ENCODE peak calls at places on chromosomes 4 and X, in nine cellular contexts. O, I, U, W, X, K, F, M and R are unnamed samples.

GRCh38 chrX:3046253-3046909 is 5.1 kb downstream of the ARSF start:
- DNase-seq in O (no peak), I (no peak), U (no peak), W (no peak), X (no peak), K (no peak), F (no peak), M (no peak), R (no peak)

GRCh38 chr4:99947190-99947578 is 766 bp upstream of the DNAJB14 start:
- DNase-seq in O (no peak), I (no peak), U (no peak), W (no peak), X (no peak), K (no peak), F (no peak), M (peak), R (no peak)

GRCh38 chr4:102825261-102826071 is 1.9 kb downstream of the UBE2D3 start:
- DNase-seq in O (peak), I (no peak), U (peak), W (no peak), X (peak), K (peak), F (peak), M (peak), R (peak)

GRCh38 chr4:57249083-57249482 is 138.9 kb upstream of the IGFBP7 start:
- DNase-seq in O (no peak), I (no peak), U (no peak), W (no peak), X (no peak), K (peak), F (no peak), M (no peak), R (no peak)

GRCh38 chr4:4792516-4792915 is 66.9 kb upstream of the MSX1 start:
- DNase-seq in O (no peak), I (no peak), U (no peak), W (no peak), X (no peak), K (no peak), F (no peak), M (no peak), R (no peak)

GRCh38 chr4:10098770-10099139 is 17.8 kb downstream of the WDR1 start:
- DNase-seq in O (no peak), I (no peak), U (no peak), W (no peak), X (peak), K (peak), F (no peak), M (no peak), R (no peak)

GRCh38 chrX:15143050-15143824 is 126.6 kb downstream of the ASB9 start:
- DNase-seq in O (peak), I (no peak), U (peak), W (no peak), X (peak), K (peak), F (peak), M (peak), R (no peak)

GRCh38 chrX:72568406-72569092 is 4.1 kb downstream of the HDAC8 start:
- DNase-seq in O (no peak), I (no peak), U (no peak), W (no peak), X (peak), K (no peak), F (no peak), M (no peak), R (no peak)

GRCh38 chr4:4627906-4628305 is 86.1 kb upstream of the STX18 start:
- DNase-seq in O (no peak), I (no peak), U (no peak), W (no peak), X (no peak), K (no peak), F (no peak), M (no peak), R (no peak)

GRCh38 chr4:22471999-22472434 is 43.8 kb downstream of the ADGRA3 start:
- DNase-seq in O (no peak), I (no peak), U (no peak), W (no peak), X (no peak), K (peak), F (no peak), M (peak), R (no peak)

GRCh38 chr4:38315296-38315695 is 348.7 kb upstream of the KLF3 start:
- DNase-seq in O (no peak), I (no peak), U (no peak), W (no peak), X (no peak), K (no peak), F (no peak), M (no peak), R (no peak)

GRCh38 chr4:17168571-17168970 is 270.1 kb upstream of the LDB2 start:
- DNase-seq in O (no peak), I (no peak), U (no peak), W (no peak), X (no peak), K (no peak), F (no peak), M (no peak), R (no peak)

GRCh38 chrX:104195489-104196084 is 29.3 kb downstream of the FAM199X start:
- DNase-seq in O (no peak), I (no peak), U (peak), W (no peak), X (no peak), K (peak), F (peak), M (peak), R (no peak)

GRCh38 chrX:70012756-70013155 is 37.0 kb downstream of the AWAT2 start:
- DNase-seq in O (no peak), I (no peak), U (no peak), W (no peak), X (no peak), K (no peak), F (no peak), M (no peak), R (no peak)

GRCh38 chrX:108157628-108158027 is 66.0 kb downstream of the ATG4A start:
- DNase-seq in O (no peak), I (no peak), U (no peak), W (no peak), X (no peak), K (no peak), F (no peak), M (no peak), R (no peak)

GRCh38 chr4:156329779-156330178 is 376.1 kb upstream of the CTSO start:
- DNase-seq in O (no peak), I (no peak), U (no peak), W (no peak), X (no peak), K (no peak), F (no peak), M (no peak), R (no peak)

GRCh38 chr4:98995183-98996055 is at the start of gene METAP1:
- DNase-seq in O (peak), I (peak), U (peak), W (peak), X (peak), K (peak), F (peak), M (peak), R (peak)

GRCh38 chr4:56465599-56466295 is 1.7 kb upstream of the SRP72 start:
- DNase-seq in O (no peak), I (no peak), U (no peak), W (no peak), X (no peak), K (peak), F (peak), M (no peak), R (no peak)

GRCh38 chrX:100731441-100732281 is at the start of gene SYTL4:
- DNase-seq in O (peak), I (no peak), U (peak), W (no peak), X (no peak), K (no peak), F (no peak), M (peak), R (no peak)

GRCh38 chr4:150722908-150723362 is 141.0 kb downstream of the MAB21L2 start:
- DNase-seq in O (peak), I (peak), U (peak), W (no peak), X (peak), K (peak), F (no peak), M (peak), R (no peak)

GRCh38 chr4:187258651-187259401 is 535.2 kb upstream of the FAT1 start:
- DNase-seq in O (no peak), I (no peak), U (no peak), W (no peak), X (no peak), K (no peak), F (no peak), M (no peak), R (no peak)

GRCh38 chr4:4779486-4779885 is 80.0 kb upstream of the MSX1 start:
- DNase-seq in O (no peak), I (no peak), U (no peak), W (no peak), X (no peak), K (no peak), F (peak), M (no peak), R (no peak)

GRCh38 chr4:186719925-186720694 is 3.5 kb downstream of the FAT1 start:
- DNase-seq in O (no peak), I (no peak), U (no peak), W (no peak), X (no peak), K (peak), F (peak), M (peak), R (no peak)

GRCh38 chrX:38732866-38733265 is 68.4 kb upstream of the MID1IP1 start:
- DNase-seq in O (no peak), I (no peak), U (no peak), W (no peak), X (no peak), K (peak), F (no peak), M (no peak), R (no peak)

GRCh38 chr4:83855044-83855443 is 319.1 kb downstream of the GPAT3 start:
- DNase-seq in O (no peak), I (no peak), U (no peak), W (no peak), X (no peak), K (peak), F (no peak), M (no peak), R (no peak)

GRCh38 chr4:60657041-60657440 is 543.1 kb upstream of the ADGRL3 start:
- DNase-seq in O (no peak), I (no peak), U (no peak), W (no peak), X (no peak), K (peak), F (no peak), M (no peak), R (no peak)
- H3K27ac ChIP-seq in O (no peak), I (no peak), U (no peak), W (no peak), X (no peak), K (no peak), F (no peak), M (no peak), R (no peak)

GRCh38 chrX:79263550-79263949 is 103.6 kb downstream of the ITM2A start:
- DNase-seq in O (no peak), I (no peak), U (no peak), W (no peak), X (no peak), K (no peak), F (no peak), M (no peak), R (no peak)

GRCh38 chrX:79266702-79267101 is 100.4 kb downstream of the ITM2A start:
- DNase-seq in O (no peak), I (no peak), U (no peak), W (no peak), X (no peak), K (no peak), F (no peak), M (no peak), R (no peak)

GRCh38 chrX:79270401-79270800 is 96.7 kb downstream of the ITM2A start:
- DNase-seq in O (peak), I (no peak), U (peak), W (peak), X (no peak), K (no peak), F (peak), M (peak), R (no peak)

DNA sequence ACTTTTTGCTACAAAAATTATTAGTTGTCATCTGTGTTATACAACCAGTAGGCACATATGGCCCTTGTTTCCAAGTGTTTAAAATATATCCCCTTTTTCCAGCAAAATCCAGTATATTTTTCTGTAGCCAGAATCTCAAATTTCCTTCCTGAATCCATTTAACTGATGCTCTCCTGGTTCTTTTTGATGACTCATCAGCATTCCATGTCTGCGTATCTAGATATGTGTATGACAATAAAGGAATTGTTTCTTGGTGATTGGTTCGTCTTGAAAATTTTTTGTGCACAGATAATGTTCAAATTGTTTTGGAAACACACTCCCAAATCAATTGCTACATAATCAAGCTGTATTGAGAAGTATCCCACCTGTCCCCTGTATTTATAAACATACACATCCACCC is 98.3 kb downstream of the ITM2A start:
- DNase-seq in O (no peak), I (no peak), U (no peak), W (no peak), X (no peak), K (no peak), F (no peak), M (no peak), R (no peak)
- H3K27ac ChIP-seq in O (no peak), I (no peak), U (no peak), W (no peak), X (no peak), K (no peak), F (no peak), M (no peak), R (no peak)

GRCh38 chr4:87659247-87659931 is 9.3 kb downstream of the DMP1 start:
- DNase-seq in O (no peak), I (no peak), U (no peak), W (no peak), X (no peak), K (peak), F (no peak), M (no peak), R (no peak)
- H3K27ac ChIP-seq in O (no peak), I (peak), U (no peak), W (no peak), X (no peak), K (peak), F (no peak), M (no peak), R (no peak)

GRCh38 chrX:118872102-118872566 is 48.5 kb downstream of the ZCCHC12 start:
- DNase-seq in O (peak), I (peak), U (peak), W (no peak), X (peak), K (peak), F (no peak), M (peak), R (no peak)
- H3K27ac ChIP-seq in O (peak), I (peak), U (no peak), W (no peak), X (peak), K (no peak), F (no peak), M (no peak), R (no peak)

GRCh38 chrX:53115550-53115874 is 21.6 kb downstream of the KANTR start:
- DNase-seq in O (peak), I (no peak), U (no peak), W (no peak), X (no peak), K (no peak), F (no peak), M (no peak), R (no peak)
- H3K27ac ChIP-seq in O (peak), I (no peak), U (peak), W (no peak), X (peak), K (no peak), F (no peak), M (no peak), R (no peak)

GRCh38 chr4:25816591-25817058 is 46.2 kb downstream of the SEL1L3 start:
- DNase-seq in O (no peak), I (no peak), U (no peak), W (no peak), X (no peak), K (no peak), F (no peak), M (no peak), R (no peak)
- H3K27ac ChIP-seq in O (no peak), I (no peak), U (no peak), W (no peak), X (no peak), K (no peak), F (no peak), M (no peak), R (no peak)

GRCh38 chrX:79146552-79147390 is 2.3 kb downstream of the GPR174 start:
- DNase-seq in O (no peak), I (no peak), U (no peak), W (no peak), X (no peak), K (no peak), F (no peak), M (no peak), R (no peak)
- H3K27ac ChIP-seq in O (peak), I (no peak), U (no peak), W (no peak), X (no peak), K (no peak), F (no peak), M (no peak), R (no peak)